ENCODE peak calls at places on chromosomes 13 and 19, in nine cellular contexts. L, X, Q, W, P, R, N, G and A are unnamed samples.

GRCh38 chr19:11659612-11660011 is 62.3 kb downstream of the ZNF627 start:
- DNase-seq in L (peak), N (peak), P (peak), Q (no peak), R (no peak), W (peak), G (no peak), X (peak), A (no peak)

GRCh38 chr13:25930655-25931054 is 121.2 kb downstream of the SHISA2 start:
- DNase-seq in Q (no peak), L (no peak), W (no peak), X (no peak), G (no peak), R (no peak), P (no peak), N (no peak), A (no peak)

GRCh38 chr19:7965259-7965841 is 21.9 kb upstream of the TIMM44 start:
- DNase-seq in Q (no peak), R (no peak), N (no peak), L (no peak), G (no peak), W (no peak), P (no peak), X (no peak), A (no peak)

GRCh38 chr19:55598034-55598433 is 1.3 kb downstream of the FIZ1 start:
- DNase-seq in P (no peak), N (no peak), Q (no peak), X (no peak), L (no peak), R (no peak), W (no peak), G (no peak), A (no peak)

GRCh38 chr13:76229281-76229680 is 593.2 kb downstream of the LMO7 start:
- DNase-seq in L (no peak), N (no peak), P (no peak), G (no peak), R (no peak), X (no peak), Q (no peak), W (no peak), A (no peak)

GRCh38 chr19:49677232-49677881 is at the start of gene PRMT1:
- DNase-seq in L (peak), W (peak), X (peak), N (peak), P (no peak), R (no peak), G (peak), Q (no peak), A (peak)

GRCh38 chr19:42150353-42150752 is 18.1 kb upstream of the POU2F2 start:
- DNase-seq in X (no peak), G (no peak), R (no peak), W (no peak), P (no peak), L (no peak), N (no peak), Q (no peak), A (no peak)

GRCh38 chr13:42345367-42345766 is 73.4 kb downstream of the AKAP11 start:
- DNase-seq in N (no peak), L (no peak), P (peak), G (no peak), R (no peak), X (no peak), W (no peak), Q (no peak), A (no peak)

GRCh38 chr19:18086590-18087138 is at the start of gene IL12RB1:
- DNase-seq in G (no peak), W (no peak), Q (no peak), P (no peak), L (peak), X (no peak), N (peak), R (no peak), A (no peak)

GRCh38 chr19:40689339-40690049 is 957 bp downstream of the NUMBL start:
- DNase-seq in G (peak), W (peak), Q (no peak), P (peak), N (no peak), L (no peak), X (peak), R (peak), A (peak)

GRCh38 chr19:4929186-4929585 is 19.9 kb downstream of the UHRF1 start:
- DNase-seq in N (peak), Q (no peak), L (no peak), X (no peak), W (peak), P (peak), G (no peak), R (no peak), A (no peak)

GRCh38 chr19:54428323-54429175 is 13.3 kb downstream of the TTYH1 start:
- DNase-seq in N (peak), X (no peak), P (no peak), Q (no peak), W (no peak), G (no peak), L (no peak), R (no peak), A (no peak)

GRCh38 chr19:52188822-52189744 is 769 bp upstream of the PPP2R1A start:
- DNase-seq in P (no peak), R (no peak), L (no peak), G (no peak), Q (no peak), X (no peak), W (peak), N (peak), A (peak)

GRCh38 chr19:50460161-50460765 is 16.0 kb upstream of the EMC10 start:
- DNase-seq in Q (peak), X (peak), L (peak), W (peak), R (no peak), P (peak), G (no peak), N (peak), A (peak)

GRCh38 chr13:29901714-29902631 is 51.6 kb upstream of the UBL3 start:
- DNase-seq in R (peak), W (peak), Q (peak), X (peak), L (peak), N (peak), P (peak), G (no peak), A (peak)